ENCODE peak calls at places on chromosome 22, in seven cellular contexts. E, U, S, R, H, K and F are unnamed samples.

GRCh38 chr22:44030702-44031082 is 6.6 kb downstream of the PARVB start:
- DNase-seq in E (no peak), U (no peak), S (no peak), R (no peak), H (no peak), K (no peak), F (no peak)

GRCh38 chr22:18970180-18970947 is 34.3 kb upstream of the PRODH start:
- DNase-seq in E (peak; percentile 49), U (peak; percentile 53), S (peak; percentile 47), R (peak; percentile 86), H (peak; percentile 72), K (no peak), F (no peak)

GRCh38 chr22:32142600-32142999 is 16.5 kb downstream of the C22orf42 start:
- DNase-seq in E (no peak), U (no peak), S (no peak), R (no peak), H (no peak), K (no peak), F (no peak)

GRCh38 chr22:45131749-45132148 is 32.0 kb upstream of the NUP50 start:
- DNase-seq in E (no peak), U (no peak), S (no peak), R (no peak), H (no peak), K (no peak), F (no peak)

GRCh38 chr22:46985507-46985882 is 223.0 kb downstream of the TBC1D22A start:
- DNase-seq in E (no peak), U (no peak), S (no peak), R (no peak), H (no peak), K (no peak), F (no peak)

GRCh38 chr22:44437493-44438015 is 60.5 kb downstream of the RTL6 start:
- DNase-seq in E (no peak), U (no peak), S (peak; percentile 77), R (no peak), H (no peak), K (no peak), F (no peak)

GRCh38 chr22:25702046-25702445 is 39.9 kb upstream of the MYO18B start:
- DNase-seq in E (no peak), U (no peak), S (peak; percentile 36), R (no peak), H (no peak), K (peak; percentile 30), F (peak; percentile 10)

GRCh38 chr22:38782402-38783094 is 11.4 kb downstream of the DNAL4 start:
- DNase-seq in E (no peak), U (peak; percentile 27), S (peak; percentile 84), R (no peak), H (peak; percentile 23), K (no peak), F (no peak)

GRCh38 chr22:41596776-41597634 is 7.4 kb upstream of the PMM1 start:
- DNase-seq in E (peak; percentile 29), U (peak; percentile 69), S (peak; percentile 68), R (peak; percentile 87), H (peak; percentile 59), K (peak; percentile 45), F (peak; percentile 29)

GRCh38 chr22:46220921-46221320 is 29.2 kb downstream of the CDPF1 start:
- DNase-seq in E (no peak), U (no peak), S (peak; percentile 5), R (no peak), H (no peak), K (no peak), F (no peak)

GRCh38 chr22:25762147-25762546 is 20.2 kb downstream of the MYO18B start:
- DNase-seq in E (no peak), U (no peak), S (no peak), R (no peak), H (peak; percentile 61), K (no peak), F (no peak)

GRCh38 chr22:46007003-46007847 is 30.3 kb upstream of the WNT7B start:
- DNase-seq in E (no peak), U (no peak), S (peak; percentile 93), R (no peak), H (no peak), K (no peak), F (no peak)

GRCh38 chr22:49197500-49197899 is 630.2 kb downstream of the BRD1 start:
- DNase-seq in E (no peak), U (no peak), S (no peak), R (no peak), H (peak; percentile 18), K (no peak), F (no peak)

GRCh38 chr22:43891360-43892182 is at the start of gene PNPLA5:
- DNase-seq in E (no peak), U (peak; percentile 35), S (peak; percentile 63), R (peak; percentile 90), H (peak; percentile 50), K (no peak), F (no peak)

GRCh38 chr22:46245515-46245914 is 4.6 kb downstream of the CDPF1 start:
- DNase-seq in E (no peak), U (no peak), S (no peak), R (no peak), H (no peak), K (no peak), F (no peak)

GRCh38 chr22:19052941-19053551 is 69.2 kb downstream of the DGCR2 start:
- DNase-seq in E (no peak), U (no peak), S (no peak), R (no peak), H (no peak), K (no peak), F (no peak)

GRCh38 chr22:40511604-40512003 is 124.9 kb downstream of the MRTFA start:
- DNase-seq in E (no peak), U (no peak), S (peak; percentile 49), R (no peak), H (no peak), K (no peak), F (no peak)

GRCh38 chr22:42805016-42805997 is 51.8 kb downstream of the ARFGAP3 start:
- DNase-seq in E (no peak), U (no peak), S (no peak), R (peak; percentile 34), H (no peak), K (no peak), F (no peak)

GRCh38 chr22:45647532-45648225 is 24.0 kb upstream of the ATXN10 start:
- DNase-seq in E (no peak), U (no peak), S (no peak), R (no peak), H (no peak), K (no peak), F (no peak)

GRCh38 chr22:44311855-44312170 is 938 bp downstream of the SHISAL1 start:
- DNase-seq in E (no peak), U (peak; percentile 32), S (peak; percentile 83), R (no peak), H (no peak), K (no peak), F (no peak)

GRCh38 chr22:45552580-45553332 is 50.1 kb downstream of the FBLN1 start:
- DNase-seq in E (no peak), U (peak; percentile 66), S (peak; percentile 90), R (peak; percentile 73), H (no peak), K (no peak), F (no peak)

GRCh38 chr22:33659423-33659822 is 260.9 kb downstream of the LARGE1 start:
- DNase-seq in E (no peak), U (no peak), S (peak; percentile 20), R (no peak), H (no peak), K (no peak), F (no peak)

GRCh38 chr22:46862418-46863324 is 100.2 kb downstream of the TBC1D22A start:
- DNase-seq in E (no peak), U (no peak), S (no peak), R (no peak), H (no peak), K (no peak), F (no peak)

GRCh38 chr22:44284711-44285110 is 28.0 kb downstream of the SHISAL1 start:
- DNase-seq in E (no peak), U (no peak), S (no peak), R (no peak), H (no peak), K (no peak), F (no peak)

GRCh38 chr22:41915035-41915782 is at the start of gene SHISA8:
- DNase-seq in E (no peak), U (peak; percentile 80), S (peak; percentile 71), R (peak; percentile 73), H (peak; percentile 49), K (no peak), F (peak; percentile 42)

GRCh38 chr22:30821863-30822215 is 127.2 kb downstream of the OSBP2 start:
- DNase-seq in E (no peak), U (no peak), S (no peak), R (no peak), H (no peak), K (no peak), F (no peak)
- H3K4me2 ChIP-seq in E (peak overlapping the region; percentile 76), U (peak overlapping the region; percentile 95), S (peak overlapping the region; percentile 79), R (peak overlapping the region; percentile 90), H (peak overlapping the region; percentile 70), K (no peak overlapping the region), F (no peak overlapping the region)

DNA sequence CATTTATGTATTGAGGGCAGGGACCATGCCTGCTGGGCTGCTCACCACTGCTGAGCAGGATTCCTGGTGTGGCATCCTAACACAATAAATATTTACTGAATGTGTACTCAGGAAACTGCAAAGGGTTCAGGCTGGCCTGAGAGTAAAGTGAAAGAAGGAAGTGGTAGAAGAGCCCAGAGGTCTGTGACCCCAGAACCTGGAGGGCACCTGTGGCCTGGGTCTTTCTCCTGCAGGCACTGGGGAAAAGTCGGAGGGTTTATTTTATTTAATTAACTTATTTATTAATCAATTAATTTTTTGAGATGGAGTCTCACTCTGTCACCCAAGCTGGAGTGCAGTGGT is 28.2 kb downstream of the TXN2 start:
- DNase-seq in E (no peak), U (no peak), S (peak; percentile 51), R (no peak), H (no peak), K (peak; percentile 53), F (no peak)
- H3K4me1 ChIP-seq in E (peaks cover 12% of the 10 kb centered on the region), U (peaks cover 21% of the 10 kb centered on the region), S (peaks cover 7% of the 10 kb centered on the region), R (peaks cover 20% of the 10 kb centered on the region), H (peaks cover 5% of the 10 kb centered on the region), K (peaks cover 46% of the 10 kb centered on the region), F (peaks cover 27% of the 10 kb centered on the region)

DNA sequence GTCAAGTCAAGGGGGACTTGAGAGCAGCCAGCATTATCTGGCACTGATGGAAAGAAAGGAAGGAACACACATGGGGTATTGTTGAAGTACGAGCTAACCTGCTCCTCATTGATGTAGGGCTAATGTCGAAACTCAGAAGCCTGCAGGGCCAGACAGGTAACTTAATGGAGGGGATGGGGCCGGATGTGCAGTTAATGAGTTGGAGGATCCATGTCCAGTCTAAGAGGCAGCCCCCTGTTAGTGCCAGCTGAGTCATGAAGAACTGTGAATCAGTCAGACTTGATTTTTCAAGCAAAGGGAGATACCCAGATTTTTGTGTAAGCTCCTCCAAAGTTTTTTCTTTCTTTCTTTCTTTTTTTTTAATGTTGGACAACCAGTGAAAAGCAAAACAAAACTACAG is 65.6 kb downstream of the CECR2 start:
- DNase-seq in E (no peak), U (no peak), S (no peak), R (peak; percentile 23), H (no peak), K (no peak), F (no peak)
- H3K27ac ChIP-seq in E (no peak overlapping the region), U (no peak overlapping the region), S (no peak overlapping the region), R (peak overlapping the region; percentile 57), H (no peak overlapping the region), K (no peak overlapping the region), F (no peak overlapping the region)

DNA sequence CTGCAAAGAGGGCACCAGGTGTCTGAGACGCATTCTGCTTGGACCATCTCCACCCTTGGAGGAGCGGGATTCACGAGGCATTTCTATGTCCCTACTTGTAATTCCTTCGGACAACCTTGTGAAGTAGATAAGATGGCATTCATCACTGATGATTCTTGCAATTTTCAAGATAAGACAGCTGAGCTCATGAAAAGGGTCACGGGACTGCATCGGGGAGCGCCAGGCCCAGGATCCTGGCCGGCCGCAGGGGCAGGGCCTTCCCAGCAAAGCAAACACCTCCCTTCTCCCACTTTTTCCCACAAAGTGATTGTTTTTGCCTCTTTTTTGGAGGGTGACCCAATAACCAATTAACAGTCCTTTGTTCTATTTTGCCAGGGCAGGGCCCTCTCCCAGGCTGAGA is 8.4 kb downstream of the LIF start:
- DNase-seq in E (no peak), U (no peak), S (no peak), R (no peak), H (no peak), K (no peak), F (no peak)
- H3K4me2 ChIP-seq in E (no peak overlapping the region), U (no peak overlapping the region), S (no peak overlapping the region), R (no peak overlapping the region), H (no peak overlapping the region), K (no peak overlapping the region), F (no peak overlapping the region)